ENCODE peak calls at places on chromosomes 1 and 21, in five cellular contexts. F is cardiac fibroblast, J is tibial artery, W is GM19239, D is GM23248. R is an unnamed sample.

GRCh38 chr1:8015036-8015808 is 10.9 kb downstream of the ERRFI1 start:
- DNase-seq in F (peak; percentile 93), J (no peak), W (peak; percentile 28), D (peak; percentile 94), R (peak; percentile 91)

GRCh38 chr1:27366113-27366410 is 699 bp downstream of the MAP3K6 start:
- DNase-seq in F (peak; percentile 77), J (peak; percentile 93), W (peak; percentile 71), D (peak; percentile 86), R (peak; percentile 58)

GRCh38 chr1:68112835-68113243 is 62.4 kb upstream of the DIRAS3 start:
- DNase-seq in F (peak; percentile 91), J (no peak), W (no peak), D (peak; percentile 90), R (peak; percentile 94)

GRCh38 chr1:217493290-217493689 is 137.6 kb downstream of the GPATCH2 start:
- DNase-seq in F (peak; percentile 40), J (no peak), W (no peak), D (peak; percentile 14), R (no peak)

GRCh38 chr1:32372149-32372756 is 9.9 kb downstream of the TSSK3 start:
- DNase-seq in F (no peak), J (no peak), W (no peak), D (no peak), R (no peak)

GRCh38 chr1:229027622-229028182 is 243.2 kb upstream of the RAB4A start:
- DNase-seq in F (peak; percentile 75), J (peak; percentile 42), W (peak; percentile 28), D (peak; percentile 28), R (peak; percentile 82)

GRCh38 chr1:169836198-169836597 is 41.5 kb upstream of the METTL18 start:
- DNase-seq in F (no peak), J (no peak), W (no peak), D (no peak), R (no peak)

GRCh38 chr1:16125088-16125470 is 30.8 kb downstream of the EPHA2 start:
- DNase-seq in F (no peak), J (no peak), W (no peak), D (no peak), R (no peak)

GRCh38 chr1:218315638-218316037 is 29.5 kb upstream of the TGFB2 start:
- DNase-seq in F (no peak), J (no peak), W (no peak), D (no peak), R (no peak)

GRCh38 chr1:74652711-74653131 is 20.9 kb downstream of the ERICH3 start:
- DNase-seq in F (peak; percentile 39), J (no peak), W (peak; percentile 21), D (peak; percentile 88), R (peak; percentile 86)

GRCh38 chr1:181685216-181685615 is 201.9 kb downstream of the CACNA1E start:
- DNase-seq in F (no peak), J (no peak), W (no peak), D (no peak), R (no peak)

GRCh38 chr21:35963920-35964451 is 96.3 kb downstream of the SETD4 start:
- DNase-seq in F (peak; percentile 9), J (no peak), W (no peak), D (no peak), R (peak; percentile 42)

GRCh38 chr1:86933562-86934377 is 19.3 kb downstream of the HS2ST1 start:
- DNase-seq in F (no peak), J (no peak), W (no peak), D (no peak), R (no peak)

GRCh38 chr1:68181165-68181556 is 51.2 kb downstream of the WLS start:
- DNase-seq in F (no peak), J (no peak), W (no peak), D (no peak), R (no peak)

GRCh38 chr1:156118175-156118868 is 3.8 kb downstream of the LMNA start:
- DNase-seq in F (peak; percentile 36), J (peak; percentile 80), W (no peak), D (peak; percentile 79), R (no peak)

GRCh38 chr1:216836316-216836715 is 113.1 kb upstream of the ESRRG start:
- DNase-seq in F (no peak), J (no peak), W (no peak), D (no peak), R (no peak)

GRCh38 chr1:151837841-151838490 is 1.7 kb downstream of the C2CD4D start:
- DNase-seq in F (no peak), J (no peak), W (peak; percentile 33), D (peak; percentile 59), R (no peak)

GRCh38 chr21:26965567-26966359 is 1.1 kb downstream of the ADAMTS5 start:
- DNase-seq in F (peak; percentile 18), J (peak; percentile 40), W (no peak), D (peak; percentile 69), R (peak; percentile 46)

GRCh38 chr1:77126309-77126708 is 92.9 kb downstream of the PIGK start:
- DNase-seq in F (peak; percentile 87), J (no peak), W (peak; percentile 5), D (peak; percentile 86), R (peak; percentile 82)

GRCh38 chr1:233113009-233113712 is 162.8 kb downstream of the NTPCR start:
- DNase-seq in F (peak; percentile 100), J (peak; percentile 83), W (no peak), D (peak; percentile 97), R (peak; percentile 100)